ENCODE peak calls at places on chromosomes 3 and 15, in four cellular contexts. M, J, W and K are unnamed samples.

GRCh38 chr3:156948402-156949210 is 122.5 kb downstream of the LEKR1 start:
- DNase-seq in J (no peak), M (no peak), W (no peak), K (no peak)

GRCh38 chr3:192879346-192880031 is 38.2 kb downstream of the MB21D2 start:
- DNase-seq in W (peak), M (no peak), J (peak), K (peak)

GRCh38 chr15:50187997-50188396 is 6.0 kb downstream of the SLC27A2 start:
- DNase-seq in W (no peak), J (no peak), M (no peak), K (no peak)

GRCh38 chr3:71684752-71685151 is 40.5 kb downstream of the EIF4E3 start:
- DNase-seq in M (peak), J (peak), W (peak), K (peak)

GRCh38 chr3:16741890-16742289 is 136.7 kb upstream of the DAZL start:
- DNase-seq in J (peak), W (peak), M (no peak), K (no peak)

GRCh38 chr3:69406156-69406555 is 20.3 kb upstream of the FRMD4B start:
- DNase-seq in M (no peak), W (peak), J (peak), K (peak)

GRCh38 chr3:30672959-30673358 is 66.6 kb downstream of the TGFBR2 start:
- DNase-seq in M (peak), W (peak), J (peak), K (no peak)

GRCh38 chr15:89669309-89669865 is 9.8 kb downstream of the PLIN1 start:
- DNase-seq in W (no peak), J (no peak), M (no peak), K (no peak)

GRCh38 chr3:129211772-129212171 is 28.1 kb upstream of the CNBP start:
- DNase-seq in W (peak), J (peak), M (peak), K (peak)

GRCh38 chr3:149848688-149849087 is 35.7 kb downstream of the RNF13 start:
- DNase-seq in W (no peak), J (no peak), M (no peak), K (no peak)

GRCh38 chr3:31652296-31652695 is 119.6 kb downstream of the STT3B start:
- DNase-seq in J (no peak), M (no peak), W (no peak), K (no peak)

GRCh38 chr3:189652042-189652441 is 20.9 kb downstream of the TP63 start:
- DNase-seq in J (peak), W (peak), M (no peak), K (peak)

GRCh38 chr3:190116551-190117067 is 4.1 kb downstream of the P3H2 start:
- DNase-seq in W (no peak), J (peak), M (no peak), K (no peak)

GRCh38 chr3:123027292-123028232 is at the start of gene SEMA5B:
- DNase-seq in M (peak), W (peak), J (no peak), K (peak)

GRCh38 chr3:178474526-178474925 is 61.7 kb upstream of the KCNMB2 start:
- DNase-seq in W (no peak), J (no peak), M (no peak), K (no peak)

GRCh38 chr3:43009547-43009946 is 30.4 kb downstream of the GASK1A start:
- DNase-seq in M (no peak), W (no peak), J (no peak), K (no peak)

GRCh38 chr15:93965491-93965890 is 265.9 kb upstream of the MCTP2 start:
- DNase-seq in J (no peak), W (no peak), M (no peak), K (no peak)

GRCh38 chr15:67188551-67189218 is 65.8 kb downstream of the AAGAB start:
- DNase-seq in J (peak), W (peak), M (no peak), K (peak)

GRCh38 chr15:70806992-70807712 is 43.8 kb upstream of the UACA start:
- DNase-seq in W (peak), M (peak), J (no peak), K (no peak)

DNA sequence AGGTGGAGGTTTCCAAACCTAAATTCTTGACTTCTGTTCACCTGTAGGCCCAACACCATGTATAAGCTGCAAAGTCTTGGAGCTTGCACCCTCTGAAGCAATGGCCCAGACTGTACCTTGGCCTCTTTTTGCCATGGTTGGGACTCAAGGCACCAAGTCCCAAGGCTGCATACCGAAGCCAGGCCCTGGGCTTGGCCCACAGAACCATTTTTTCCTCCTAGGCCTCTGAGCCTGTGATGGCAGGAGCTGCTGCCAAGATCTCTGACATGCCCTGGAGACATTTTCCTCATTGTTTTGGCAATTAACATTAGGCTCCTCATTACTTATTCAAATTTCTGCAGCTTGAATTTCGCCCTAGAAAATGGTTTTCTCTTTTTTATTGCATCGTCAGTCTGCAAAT is 297.9 kb downstream of the OXSM start:
- DNase-seq in M (no peak), W (no peak), J (no peak), K (no peak)
- TF ChIP-seq CTCF in M (no peak), W (no peak), J (no peak), K (no peak)

GRCh38 chr3:77513541-77513940 is 473.6 kb downstream of the ROBO2 start:
- DNase-seq in J (peak), M (no peak), W (no peak), K (peak)
- H3K4me3 ChIP-seq in J (no peak), M (no peak), W (no peak), K (peak)

DNA sequence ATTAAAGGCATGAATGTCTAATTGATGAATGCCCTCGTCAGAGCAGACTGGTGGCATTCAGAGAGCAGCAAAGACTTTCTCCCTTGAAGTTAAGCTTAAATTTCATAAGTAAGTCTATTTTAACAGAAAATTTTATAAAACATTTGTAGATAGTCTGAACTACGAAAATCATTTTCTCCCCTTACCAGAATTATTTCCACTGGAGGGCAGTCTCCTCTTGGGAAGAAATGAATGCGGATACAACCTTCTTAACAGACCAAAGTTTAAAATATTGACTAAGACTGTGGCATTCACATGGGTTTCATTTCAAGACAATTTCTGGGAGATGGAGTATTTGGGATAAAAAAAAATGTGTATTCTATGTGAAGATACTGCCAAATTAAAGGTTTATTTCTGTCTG is 669.0 kb downstream of the FHIT start:
- DNase-seq in J (peak), M (no peak), W (peak), K (no peak)
- TF ChIP-seq CTCF in J (peak), M (no peak), W (no peak), K (peak)

GRCh38 chr3:135840436-135840835 is 125.1 kb upstream of the PPP2R3A start:
- DNase-seq in W (no peak), J (no peak), M (no peak), K (no peak)
- H3K4me3 ChIP-seq in W (no peak), J (no peak), M (no peak), K (no peak)

DNA sequence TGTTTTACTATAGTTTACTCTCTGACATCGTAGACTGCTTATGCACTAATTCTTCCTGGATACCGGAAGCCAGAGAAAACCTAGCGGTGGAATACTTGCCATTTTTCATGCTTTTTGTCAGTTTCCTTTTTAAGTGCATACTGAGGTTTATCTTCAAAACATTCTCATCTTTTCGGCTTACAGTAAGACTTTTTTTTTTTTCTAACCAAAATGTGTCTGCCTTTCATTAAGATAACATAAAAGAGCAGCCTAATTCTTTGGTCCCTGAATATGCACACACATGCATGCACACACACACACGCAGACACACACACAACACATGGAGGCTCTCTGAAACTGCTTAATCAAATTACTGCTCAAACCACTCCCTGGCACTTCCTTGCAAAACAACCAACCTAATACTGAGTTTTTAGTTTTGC is 1.3 kb downstream of the ZNF445 start:
- DNase-seq in M (no peak), W (peak), J (peak), K (peak)
- TF ChIP-seq CTCF in M (no peak), W (no peak), J (peak), K (no peak)

GRCh38 chr3:119296723-119297122 is 2.5 kb downstream of the ARHGAP31 start:
- DNase-seq in W (no peak), M (no peak), J (peak), K (no peak)
- H3K4me3 ChIP-seq in W (peak), M (peak), J (peak), K (no peak)

DNA sequence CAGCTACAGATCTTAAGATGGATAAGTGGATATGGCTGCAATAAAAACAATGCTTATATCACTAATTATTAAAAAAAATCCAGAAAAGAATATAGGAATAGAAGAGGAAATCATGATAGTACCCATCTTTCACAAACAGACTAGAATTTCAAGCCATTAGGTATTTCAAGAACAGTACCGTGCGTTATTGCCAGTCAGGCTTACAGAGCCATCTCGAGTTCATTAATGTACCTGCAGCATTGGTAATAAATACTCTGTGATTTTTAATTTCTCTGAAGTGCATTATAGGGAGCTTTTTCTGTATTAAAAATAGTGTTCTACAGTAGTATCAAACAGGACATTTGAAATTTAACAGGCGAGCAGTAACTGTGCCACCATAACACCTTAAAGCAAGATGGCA is 35.7 kb downstream of the ST3GAL6 start:
- DNase-seq in W (no peak), J (no peak), M (no peak), K (no peak)
- TF ChIP-seq CTCF in W (no peak), J (no peak), M (peak), K (no peak)